ENCODE peak calls at places on chromosomes 13 and 19, in nine cellular contexts. R is WTC11, G is Peyer's patch, Z is HFFc6, E is RWPE1, A is transverse colon, I is breast epithelium, B is cardiac muscle cell, X is osteocyte. M is an unnamed sample.

GRCh38 chr13:99991013-99991805 is 9.6 kb downstream of the ZIC2 start:
- DNase-seq in R (peak; percentile 46), G (no peak), Z (no peak), E (no peak), A (no peak), I (no peak), B (no peak), X (no peak), M (no peak)

GRCh38 chr13:111531505-111531904 is 211.1 kb downstream of the TEX29 start:
- DNase-seq in R (no peak), G (no peak), Z (peak; percentile 7), E (no peak), A (no peak), I (no peak), B (peak; percentile 11), X (no peak), M (no peak)

GRCh38 chr13:35600137-35600536 is 123.6 kb upstream of the MAB21L1 start:
- DNase-seq in R (no peak), G (no peak), Z (peak; percentile 44), E (no peak), A (no peak), I (no peak), B (no peak), X (no peak), M (no peak)

GRCh38 chr19:2328401-2329161 is at the start of the genes LSM7 and SPPL2B:
- DNase-seq in R (peak; percentile 80), G (peak; percentile 87), Z (peak; percentile 73), E (peak; percentile 98), A (peak; percentile 93), I (peak; percentile 87), B (peak; percentile 93), X (peak; percentile 97), M (peak; percentile 97)

GRCh38 chr13:111855016-111855590 is 211.8 kb upstream of the SOX1 start:
- DNase-seq in R (no peak), G (no peak), Z (no peak), E (no peak), A (no peak), I (no peak), B (no peak), X (no peak), M (no peak)

GRCh38 chr13:103883152-103883551 is 816.9 kb upstream of the SLC10A2 start:
- DNase-seq in R (peak; percentile 65), G (no peak), Z (peak; percentile 49), E (peak; percentile 66), A (peak; percentile 50), I (peak; percentile 87), B (peak; percentile 84), X (peak; percentile 92), M (no peak)

GRCh38 chr13:85816413-85816812 is 17.2 kb upstream of the SLITRK6 start:
- DNase-seq in R (no peak), G (no peak), Z (no peak), E (peak; percentile 0), A (no peak), I (no peak), B (no peak), X (no peak), M (no peak)

GRCh38 chr13:99327761-99328160 is 20.6 kb upstream of the GPR183 start:
- DNase-seq in R (no peak), G (no peak), Z (no peak), E (no peak), A (no peak), I (no peak), B (no peak), X (no peak), M (no peak)

GRCh38 chr13:106103779-106104178 is 431.7 kb downstream of the EFNB2 start:
- DNase-seq in R (no peak), G (no peak), Z (peak; percentile 88), E (peak; percentile 44), A (no peak), I (no peak), B (no peak), X (no peak), M (no peak)

GRCh38 chr19:43465468-43466120 is at the start of gene LYPD3:
- DNase-seq in R (peak; percentile 67), G (no peak), Z (peak; percentile 28), E (peak; percentile 95), A (peak; percentile 64), I (peak; percentile 95), B (no peak), X (no peak), M (no peak)

GRCh38 chr13:57925250-57925649 is 293.7 kb downstream of the PCDH17 start:
- DNase-seq in R (no peak), G (no peak), Z (no peak), E (no peak), A (no peak), I (no peak), B (peak; percentile 21), X (no peak), M (no peak)

GRCh38 chr19:42401365-42402303 is 11.5 kb upstream of the CNFN start:
- DNase-seq in R (peak; percentile 89), G (peak; percentile 94), Z (peak; percentile 60), E (peak; percentile 70), A (peak; percentile 83), I (peak; percentile 87), B (peak; percentile 87), X (peak; percentile 93), M (peak; percentile 74)

GRCh38 chr13:36819811-36820140 is 754 bp downstream of the RFXAP start:
- DNase-seq in R (peak; percentile 33), G (no peak), Z (no peak), E (peak; percentile 20), A (no peak), I (no peak), B (peak; percentile 24), X (no peak), M (no peak)

GRCh38 chr13:36820222-36820621 is 1.2 kb downstream of the RFXAP start:
- DNase-seq in R (no peak), G (no peak), Z (no peak), E (no peak), A (no peak), I (no peak), B (no peak), X (no peak), M (no peak)

GRCh38 chr13:36818483-36819063 is 449 bp upstream of the RFXAP start:
- DNase-seq in R (no peak), G (no peak), Z (no peak), E (peak; percentile 10), A (no peak), I (no peak), B (no peak), X (no peak), M (no peak)

GRCh38 chr13:36817996-36818395 is 1.0 kb upstream of the RFXAP start:
- DNase-seq in R (no peak), G (no peak), Z (no peak), E (no peak), A (no peak), I (no peak), B (no peak), X (no peak), M (no peak)

GRCh38 chr13:36819064-36819810 is at the start of gene RFXAP:
- DNase-seq in R (peak; percentile 95), G (peak; percentile 89), Z (peak; percentile 65), E (peak; percentile 91), A (peak; percentile 92), I (peak; percentile 70), B (peak; percentile 94), X (peak; percentile 97), M (peak; percentile 93)
- TF ChIP-seq CTCF in R (no peak), G (no peak), Z (peak; percentile 50), E (no peak), A (peak; percentile 37), I (no peak), B (no peak), X (no peak), M (no peak)

GRCh38 chr13:96967248-96967745 is 27.0 kb downstream of the OXGR1 start:
- DNase-seq in R (no peak), G (no peak), Z (no peak), E (no peak), A (no peak), I (no peak), B (no peak), X (no peak), M (no peak)

GRCh38 chr13:96966415-96967102 is 27.7 kb downstream of the OXGR1 start:
- DNase-seq in R (no peak), G (no peak), Z (no peak), E (no peak), A (no peak), I (no peak), B (no peak), X (no peak), M (no peak)

GRCh38 chr13:96968027-96968426 is 26.2 kb downstream of the OXGR1 start:
- DNase-seq in R (no peak), G (no peak), Z (no peak), E (no peak), A (no peak), I (no peak), B (no peak), X (no peak), M (no peak)

GRCh38 chr13:96960379-96960778 is 33.9 kb downstream of the OXGR1 start:
- DNase-seq in R (no peak), G (no peak), Z (no peak), E (no peak), A (no peak), I (no peak), B (no peak), X (no peak), M (no peak)

DNA sequence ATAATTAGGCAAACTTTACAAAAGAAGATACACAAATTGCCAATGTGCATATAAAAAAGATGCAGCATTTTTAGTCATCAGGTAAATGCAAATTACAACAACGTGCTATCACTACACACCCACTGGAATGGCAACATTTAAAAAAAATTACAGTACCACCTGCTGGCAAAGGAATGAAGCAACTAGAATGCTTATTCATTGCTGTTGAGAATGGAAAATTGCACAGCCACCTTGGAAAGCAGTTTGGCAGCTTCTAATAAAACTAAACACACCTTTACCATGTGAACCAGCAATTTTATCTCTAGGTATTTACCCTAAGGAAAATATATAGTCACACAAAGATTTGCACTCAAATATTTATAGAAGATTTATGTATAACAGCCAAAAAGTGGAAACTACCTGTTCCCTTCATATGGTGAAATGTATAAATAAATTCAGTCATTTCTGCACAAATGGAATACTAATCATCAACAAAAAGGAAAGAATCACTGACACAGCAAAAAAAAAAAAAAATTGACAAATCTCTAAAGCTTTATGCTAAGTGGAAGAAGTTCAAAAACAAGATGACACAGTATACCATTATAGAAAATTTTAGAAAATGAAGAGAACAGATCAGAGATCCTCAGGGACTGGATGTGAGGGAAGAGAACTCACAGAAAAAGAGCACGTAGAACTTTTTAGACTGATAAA is 30.3 kb downstream of the OXGR1 start:
- DNase-seq in R (no peak), G (no peak), Z (no peak), E (no peak), A (no peak), I (no peak), B (no peak), X (no peak), M (no peak)
- TF ChIP-seq CTCF in R (no peak), G (no peak), Z (peak; percentile 31), E (no peak), A (no peak), I (no peak), B (no peak), X (no peak), M (no peak)

GRCh38 chr19:10421240-10421948 is 1.1 kb downstream of the PDE4A start:
- DNase-seq in R (no peak), G (no peak), Z (no peak), E (no peak), A (no peak), I (no peak), B (no peak), X (no peak), M (no peak)
- TF ChIP-seq CTCF in R (no peak), G (no peak), Z (peak; percentile 41), E (no peak), A (no peak), I (no peak), B (no peak), X (no peak), M (no peak)

GRCh38 chr19:48591021-48591420 is 15.5 kb upstream of the SPACA4 start:
- DNase-seq in R (no peak), G (no peak), Z (no peak), E (no peak), A (no peak), I (no peak), B (no peak), X (no peak), M (no peak)
- TF ChIP-seq CTCF in R (no peak), G (no peak), Z (no peak), E (no peak), A (no peak), I (no peak), B (peak; percentile 16), X (no peak), M (no peak)

M was measured in activated B cell treated with CpG ODN at 0.5 μM for 24 hours.